ENCODE peak calls at places on chromosomes 6 and 20, in six cellular contexts. One of them, this sample, is unnamed. For H3K9me3, the result is how much of the 10 kb centered on the place peaks cover.

GRCh38 chr6:16511048-16511660 is 250.1 kb downstream of the ATXN1 start:
- DNase-seq in heart left ventricle: no peak
- DNase-seq in left ventricle myocardium inferior: no peak
- DNase-seq in tibial nerve: no peak
- DNase-seq in HCT116: no peak
- DNase-seq in PC-3: peak
- DNase-seq in this sample: no peak

GRCh38 chr6:116218172-116218633 is 35.7 kb downstream of the TSPYL4 start:
- DNase-seq in PC-3: peak
- DNase-seq in left ventricle myocardium inferior: no peak
- DNase-seq in HCT116: no peak
- DNase-seq in tibial nerve: no peak
- DNase-seq in heart left ventricle: no peak
- DNase-seq in this sample: no peak

GRCh38 chr6:17393335-17394191 is at the start of gene CAP2:
- DNase-seq in left ventricle myocardium inferior: peak
- DNase-seq in PC-3: peak
- DNase-seq in tibial nerve: no peak
- DNase-seq in heart left ventricle: peak
- DNase-seq in HCT116: no peak
- DNase-seq in this sample: peak

GRCh38 chr6:129671442-129672344 is 38.3 kb downstream of the ARHGAP18 start:
- DNase-seq in heart left ventricle: no peak
- DNase-seq in left ventricle myocardium inferior: no peak
- DNase-seq in PC-3: no peak
- DNase-seq in HCT116: no peak
- DNase-seq in tibial nerve: no peak
- DNase-seq in this sample: no peak

GRCh38 chr6:35522660-35523658 is 10.3 kb upstream of the TULP1 start:
- DNase-seq in PC-3: peak
- DNase-seq in tibial nerve: peak
- DNase-seq in left ventricle myocardium inferior: peak
- DNase-seq in heart left ventricle: peak
- DNase-seq in HCT116: peak
- DNase-seq in this sample: peak

GRCh38 chr20:49937023-49937929 is 1.1 kb downstream of the RNF114 start:
- DNase-seq in HCT116: no peak
- DNase-seq in left ventricle myocardium inferior: no peak
- DNase-seq in tibial nerve: no peak
- DNase-seq in PC-3: peak
- DNase-seq in heart left ventricle: no peak
- DNase-seq in this sample: peak

GRCh38 chr6:84568971-84569370 is 195.4 kb downstream of the TBX18 start:
- DNase-seq in heart left ventricle: no peak
- DNase-seq in PC-3: peak
- DNase-seq in left ventricle myocardium inferior: no peak
- DNase-seq in HCT116: peak
- DNase-seq in tibial nerve: no peak
- DNase-seq in this sample: no peak

GRCh38 chr6:29632789-29633531 is at the start of gene GABBR1:
- DNase-seq in left ventricle myocardium inferior: peak
- DNase-seq in PC-3: peak
- DNase-seq in heart left ventricle: peak
- DNase-seq in tibial nerve: peak
- DNase-seq in HCT116: peak
- DNase-seq in this sample: peak

GRCh38 chr20:1033751-1034419 is 31.8 kb upstream of the RSPO4 start:
- DNase-seq in tibial nerve: no peak
- DNase-seq in left ventricle myocardium inferior: no peak
- DNase-seq in heart left ventricle: no peak
- DNase-seq in HCT116: no peak
- DNase-seq in PC-3: no peak
- DNase-seq in this sample: no peak

GRCh38 chr6:109523478-109523877 is 40.5 kb upstream of the ZBTB24 start:
- DNase-seq in heart left ventricle: no peak
- DNase-seq in HCT116: no peak
- DNase-seq in PC-3: peak
- DNase-seq in tibial nerve: no peak
- DNase-seq in left ventricle myocardium inferior: no peak
- DNase-seq in this sample: no peak

GRCh38 chr6:6856538-6857523 is 250.9 kb upstream of the RREB1 start:
- DNase-seq in PC-3: peak
- DNase-seq in HCT116: no peak
- DNase-seq in heart left ventricle: peak
- DNase-seq in tibial nerve: peak
- DNase-seq in left ventricle myocardium inferior: peak
- DNase-seq in this sample: peak

GRCh38 chr20:18778993-18779392 is 34.6 kb upstream of the SCP2D1 start:
- DNase-seq in HCT116: no peak
- DNase-seq in left ventricle myocardium inferior: no peak
- DNase-seq in PC-3: peak
- DNase-seq in tibial nerve: no peak
- DNase-seq in heart left ventricle: no peak
- DNase-seq in this sample: no peak

GRCh38 chr6:42281570-42281969 is 63.9 kb upstream of the MRPS10 start:
- DNase-seq in PC-3: no peak
- DNase-seq in heart left ventricle: no peak
- DNase-seq in left ventricle myocardium inferior: no peak
- DNase-seq in tibial nerve: no peak
- DNase-seq in HCT116: no peak
- DNase-seq in this sample: no peak

GRCh38 chr20:50868509-50869495 is 62.4 kb downstream of the ADNP start:
- DNase-seq in heart left ventricle: no peak
- DNase-seq in PC-3: peak
- DNase-seq in HCT116: no peak
- DNase-seq in tibial nerve: no peak
- DNase-seq in left ventricle myocardium inferior: no peak
- DNase-seq in this sample: no peak

GRCh38 chr20:45405566-45406259 is 2.4 kb upstream of the DBNDD2 start:
- DNase-seq in left ventricle myocardium inferior: peak
- DNase-seq in PC-3: peak
- DNase-seq in tibial nerve: no peak
- DNase-seq in heart left ventricle: peak
- DNase-seq in HCT116: no peak
- DNase-seq in this sample: peak

GRCh38 chr20:31239139-31239538 is 18.3 kb upstream of the DEFB115 start:
- DNase-seq in PC-3: no peak
- DNase-seq in tibial nerve: no peak
- DNase-seq in left ventricle myocardium inferior: no peak
- DNase-seq in heart left ventricle: no peak
- DNase-seq in HCT116: no peak
- DNase-seq in this sample: no peak

GRCh38 chr20:31236953-31237352 is 20.5 kb upstream of the DEFB115 start:
- DNase-seq in heart left ventricle: no peak
- DNase-seq in tibial nerve: no peak
- DNase-seq in left ventricle myocardium inferior: no peak
- DNase-seq in HCT116: no peak
- DNase-seq in PC-3: no peak
- DNase-seq in this sample: no peak

GRCh38 chr20:31237763-31238162 is 19.7 kb upstream of the DEFB115 start:
- DNase-seq in heart left ventricle: no peak
- DNase-seq in HCT116: no peak
- DNase-seq in left ventricle myocardium inferior: no peak
- DNase-seq in tibial nerve: no peak
- DNase-seq in PC-3: no peak
- DNase-seq in this sample: no peak
- H3K9me3 ChIP-seq in heart left ventricle: half or more
- H3K9me3 ChIP-seq in HCT116: half or more
- H3K9me3 ChIP-seq in left ventricle myocardium inferior: half or more
- H3K9me3 ChIP-seq in tibial nerve: under half
- H3K9me3 ChIP-seq in PC-3: half or more
- H3K9me3 ChIP-seq in this sample: under half

GRCh38 chr6:58290177-58290576 is 972.7 kb downstream of the PRIM2 start:
- DNase-seq in heart left ventricle: no peak
- DNase-seq in tibial nerve: no peak
- DNase-seq in left ventricle myocardium inferior: no peak
- DNase-seq in PC-3: peak
- DNase-seq in HCT116: no peak
- DNase-seq in this sample: no peak
- H3K9me3 ChIP-seq in heart left ventricle: under half
- H3K9me3 ChIP-seq in tibial nerve: under half
- H3K9me3 ChIP-seq in left ventricle myocardium inferior: under half
- H3K9me3 ChIP-seq in PC-3: under half
- H3K9me3 ChIP-seq in HCT116: under half
- H3K9me3 ChIP-seq in this sample: under half

GRCh38 chr6:145789443-145789842 is 25.2 kb downstream of the FBXO30 start:
- DNase-seq in HCT116: no peak
- DNase-seq in PC-3: no peak
- DNase-seq in heart left ventricle: no peak
- DNase-seq in tibial nerve: no peak
- DNase-seq in left ventricle myocardium inferior: peak
- DNase-seq in this sample: no peak
- H3K9me3 ChIP-seq in HCT116: under half
- H3K9me3 ChIP-seq in PC-3: under half
- H3K9me3 ChIP-seq in heart left ventricle: under half
- H3K9me3 ChIP-seq in tibial nerve: under half
- H3K9me3 ChIP-seq in left ventricle myocardium inferior: under half
- H3K9me3 ChIP-seq in this sample: under half

DNA sequence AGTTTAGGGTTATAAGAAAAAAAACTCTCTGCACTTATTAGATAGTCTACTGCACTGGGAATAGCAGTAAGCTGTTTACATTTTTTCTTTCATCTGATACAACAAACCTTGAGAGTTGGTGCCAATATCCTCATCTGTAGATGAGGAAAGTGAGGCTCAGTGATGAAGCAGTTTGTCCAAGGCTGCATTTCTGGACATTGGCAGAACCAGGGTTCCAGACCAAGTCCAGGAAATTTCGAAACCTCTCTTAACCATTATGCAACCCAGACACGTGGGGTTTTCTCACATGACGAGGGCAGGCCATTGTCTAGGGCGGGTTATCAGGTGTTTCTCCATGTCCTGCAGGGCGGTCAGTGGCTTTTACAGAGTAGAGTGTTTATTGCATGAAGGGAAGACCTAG is 23.0 kb downstream of the E2F3 start:
- DNase-seq in tibial nerve: no peak
- DNase-seq in HCT116: no peak
- DNase-seq in left ventricle myocardium inferior: no peak
- DNase-seq in PC-3: no peak
- DNase-seq in heart left ventricle: no peak
- DNase-seq in this sample: no peak
- H3K9me3 ChIP-seq in tibial nerve: under half
- H3K9me3 ChIP-seq in HCT116: under half
- H3K9me3 ChIP-seq in left ventricle myocardium inferior: under half
- H3K9me3 ChIP-seq in PC-3: under half
- H3K9me3 ChIP-seq in heart left ventricle: under half
- H3K9me3 ChIP-seq in this sample: under half

GRCh38 chr6:67887747-67888545 is 747.1 kb upstream of the ADGRB3 start:
- DNase-seq in heart left ventricle: no peak
- DNase-seq in PC-3: no peak
- DNase-seq in HCT116: no peak
- DNase-seq in tibial nerve: no peak
- DNase-seq in left ventricle myocardium inferior: no peak
- DNase-seq in this sample: no peak

GRCh38 chr6:67888886-67889681 is 746.0 kb upstream of the ADGRB3 start:
- DNase-seq in heart left ventricle: no peak
- DNase-seq in left ventricle myocardium inferior: no peak
- DNase-seq in tibial nerve: no peak
- DNase-seq in HCT116: no peak
- DNase-seq in PC-3: no peak
- DNase-seq in this sample: no peak

GRCh38 chr6:67887419-67887746 is 747.7 kb upstream of the ADGRB3 start:
- DNase-seq in tibial nerve: no peak
- DNase-seq in left ventricle myocardium inferior: no peak
- DNase-seq in HCT116: no peak
- DNase-seq in heart left ventricle: no peak
- DNase-seq in PC-3: no peak
- DNase-seq in this sample: no peak

GRCh38 chr6:67889682-67889995 is 745.4 kb upstream of the ADGRB3 start:
- DNase-seq in PC-3: no peak
- DNase-seq in heart left ventricle: no peak
- DNase-seq in left ventricle myocardium inferior: no peak
- DNase-seq in tibial nerve: no peak
- DNase-seq in HCT116: no peak
- DNase-seq in this sample: no peak

GRCh38 chr6:67888546-67888885 is 746.6 kb upstream of the ADGRB3 start:
- DNase-seq in tibial nerve: no peak
- DNase-seq in HCT116: no peak
- DNase-seq in left ventricle myocardium inferior: no peak
- DNase-seq in PC-3: no peak
- DNase-seq in heart left ventricle: no peak
- DNase-seq in this sample: no peak
- H3K9me3 ChIP-seq in tibial nerve: under half
- H3K9me3 ChIP-seq in HCT116: under half
- H3K9me3 ChIP-seq in left ventricle myocardium inferior: under half
- H3K9me3 ChIP-seq in PC-3: under half
- H3K9me3 ChIP-seq in heart left ventricle: under half
- H3K9me3 ChIP-seq in this sample: under half

DNA sequence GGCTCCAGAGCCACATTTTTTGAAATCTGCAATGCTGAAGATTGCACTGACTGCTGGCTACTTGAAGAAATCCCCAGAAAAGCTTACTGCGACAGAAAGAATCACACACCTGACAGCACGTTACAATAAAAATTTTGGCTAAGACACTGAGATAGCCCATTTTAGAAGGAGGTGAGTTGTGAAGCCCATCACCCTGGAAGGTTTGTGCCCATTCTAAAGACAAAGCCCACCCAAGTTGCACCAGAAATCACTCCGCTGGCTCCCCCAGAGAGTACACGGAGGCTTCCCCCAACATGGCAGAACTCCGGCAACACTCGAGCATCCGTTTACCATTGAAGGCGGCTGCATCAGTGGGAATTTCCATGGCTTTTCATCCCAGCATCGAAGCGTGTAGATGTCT is 29.4 kb downstream of the LPA start:
- DNase-seq in heart left ventricle: no peak
- DNase-seq in left ventricle myocardium inferior: no peak
- DNase-seq in PC-3: no peak
- DNase-seq in HCT116: no peak
- DNase-seq in tibial nerve: no peak
- DNase-seq in this sample: peak
- H3K9me3 ChIP-seq in heart left ventricle: under half
- H3K9me3 ChIP-seq in left ventricle myocardium inferior: under half
- H3K9me3 ChIP-seq in PC-3: under half
- H3K9me3 ChIP-seq in HCT116: under half
- H3K9me3 ChIP-seq in tibial nerve: under half
- H3K9me3 ChIP-seq in this sample: under half